ENCODE peak calls at places on chromosomes 16 and 17, in seven cellular contexts. One of them, this sample, is unnamed.

GRCh38 chr16:9138731-9139501 is 47.5 kb downstream of the HAPSTR1 start:
- DNase-seq in CD4-positive, CD25-positive, alpha-beta regulatory T cell: peak
- DNase-seq in KBM-7: peak
- DNase-seq in T-helper 22 cell: peak
- DNase-seq in neuronal stem cell: peak
- DNase-seq in activated naive CD4-positive, alpha-beta T cell treated with anti-CD3 and anti-CD28 coated beads, Interleukin-2, amount 10 ng/mL, durations not matched to agents 7 days and 5 days: peak
- DNase-seq in AG04450: no peak
- DNase-seq in this sample: peak

GRCh38 chr17:29155235-29155965 is 24.8 kb downstream of the MYO18A start:
- DNase-seq in CD4-positive, CD25-positive, alpha-beta regulatory T cell: peak
- DNase-seq in KBM-7: peak
- DNase-seq in T-helper 22 cell: peak
- DNase-seq in neuronal stem cell: no peak
- DNase-seq in activated naive CD4-positive, alpha-beta T cell treated with anti-CD3 and anti-CD28 coated beads, Interleukin-2, amount 10 ng/mL, durations not matched to agents 7 days and 5 days: peak
- DNase-seq in AG04450: no peak
- DNase-seq in this sample: peak

GRCh38 chr16:67391424-67392300 is 1.6 kb downstream of the TPPP3 start:
- DNase-seq in CD4-positive, CD25-positive, alpha-beta regulatory T cell: no peak
- DNase-seq in KBM-7: peak
- DNase-seq in T-helper 22 cell: no peak
- DNase-seq in neuronal stem cell: no peak
- DNase-seq in activated naive CD4-positive, alpha-beta T cell treated with anti-CD3 and anti-CD28 coated beads, Interleukin-2, amount 10 ng/mL, durations not matched to agents 7 days and 5 days: no peak
- DNase-seq in AG04450: no peak
- DNase-seq in this sample: no peak

GRCh38 chr16:85438981-85439639 is 174.0 kb upstream of the GSE1 start:
- DNase-seq in CD4-positive, CD25-positive, alpha-beta regulatory T cell: no peak
- DNase-seq in KBM-7: no peak
- DNase-seq in T-helper 22 cell: no peak
- DNase-seq in neuronal stem cell: no peak
- DNase-seq in activated naive CD4-positive, alpha-beta T cell treated with anti-CD3 and anti-CD28 coated beads, Interleukin-2, amount 10 ng/mL, durations not matched to agents 7 days and 5 days: no peak
- DNase-seq in AG04450: no peak
- DNase-seq in this sample: no peak

GRCh38 chr17:76943781-76944213 is 75.6 kb downstream of the MGAT5B start:
- DNase-seq in CD4-positive, CD25-positive, alpha-beta regulatory T cell: no peak
- DNase-seq in KBM-7: no peak
- DNase-seq in T-helper 22 cell: no peak
- DNase-seq in neuronal stem cell: no peak
- DNase-seq in activated naive CD4-positive, alpha-beta T cell treated with anti-CD3 and anti-CD28 coated beads, Interleukin-2, amount 10 ng/mL, durations not matched to agents 7 days and 5 days: no peak
- DNase-seq in AG04450: no peak
- DNase-seq in this sample: no peak

GRCh38 chr16:72833969-72834368 is 214.0 kb downstream of the ZFHX3 start:
- DNase-seq in CD4-positive, CD25-positive, alpha-beta regulatory T cell: no peak
- DNase-seq in KBM-7: no peak
- DNase-seq in T-helper 22 cell: no peak
- DNase-seq in neuronal stem cell: no peak
- DNase-seq in activated naive CD4-positive, alpha-beta T cell treated with anti-CD3 and anti-CD28 coated beads, Interleukin-2, amount 10 ng/mL, durations not matched to agents 7 days and 5 days: no peak
- DNase-seq in AG04450: no peak
- DNase-seq in this sample: no peak

GRCh38 chr17:2062571-2063183 is 7.8 kb downstream of the HIC1 start:
- DNase-seq in CD4-positive, CD25-positive, alpha-beta regulatory T cell: no peak
- DNase-seq in KBM-7: no peak
- DNase-seq in T-helper 22 cell: no peak
- DNase-seq in neuronal stem cell: no peak
- DNase-seq in activated naive CD4-positive, alpha-beta T cell treated with anti-CD3 and anti-CD28 coated beads, Interleukin-2, amount 10 ng/mL, durations not matched to agents 7 days and 5 days: no peak
- DNase-seq in AG04450: no peak
- DNase-seq in this sample: no peak

GRCh38 chr17:66229783-66230538 is 746 bp upstream of the APOH start:
- DNase-seq in CD4-positive, CD25-positive, alpha-beta regulatory T cell: no peak
- DNase-seq in KBM-7: no peak
- DNase-seq in T-helper 22 cell: no peak
- DNase-seq in neuronal stem cell: no peak
- DNase-seq in activated naive CD4-positive, alpha-beta T cell treated with anti-CD3 and anti-CD28 coated beads, Interleukin-2, amount 10 ng/mL, durations not matched to agents 7 days and 5 days: no peak
- DNase-seq in AG04450: no peak
- DNase-seq in this sample: no peak

GRCh38 chr17:41689497-41690299 is 1.0 kb downstream of the EIF1 start:
- DNase-seq in CD4-positive, CD25-positive, alpha-beta regulatory T cell: peak
- DNase-seq in KBM-7: peak
- DNase-seq in T-helper 22 cell: no peak
- DNase-seq in neuronal stem cell: peak
- DNase-seq in activated naive CD4-positive, alpha-beta T cell treated with anti-CD3 and anti-CD28 coated beads, Interleukin-2, amount 10 ng/mL, durations not matched to agents 7 days and 5 days: peak
- DNase-seq in AG04450: no peak
- DNase-seq in this sample: no peak

GRCh38 chr16:25089346-25089745 is 22.2 kb upstream of the LCMT1 start:
- DNase-seq in CD4-positive, CD25-positive, alpha-beta regulatory T cell: no peak
- DNase-seq in KBM-7: no peak
- DNase-seq in T-helper 22 cell: no peak
- DNase-seq in neuronal stem cell: no peak
- DNase-seq in activated naive CD4-positive, alpha-beta T cell treated with anti-CD3 and anti-CD28 coated beads, Interleukin-2, amount 10 ng/mL, durations not matched to agents 7 days and 5 days: no peak
- DNase-seq in AG04450: no peak
- DNase-seq in this sample: no peak

This sample was measured in mucosa of gallbladder.